ENCODE peak calls at places on chromosomes 12 and 14, in five cellular contexts. Z is fibroblast of lung, J is mammary epithelial cell, K is GM23248, B is MM.1S. Y is an unnamed sample.

GRCh38 chr14:23405096-23405495 is 3.0 kb downstream of the MYH6 start:
- DNase-seq in Z (no peak), J (no peak), K (no peak), B (no peak), Y (no peak)

GRCh38 chr14:53368714-53369191 is 215.6 kb upstream of the DDHD1 start:
- DNase-seq in Z (peak; percentile 92), J (peak; percentile 30), K (peak; percentile 87), B (no peak), Y (no peak)

GRCh38 chr14:99262977-99263448 is 9.0 kb downstream of the BCL11B start:
- DNase-seq in Z (no peak), J (no peak), K (no peak), B (no peak), Y (no peak)

GRCh38 chr12:129753596-129753995 is 150.2 kb downstream of the TMEM132D start:
- DNase-seq in Z (peak; percentile 86), J (no peak), K (no peak), B (no peak), Y (no peak)

GRCh38 chr14:22559041-22559440 is 30.0 kb downstream of the DAD1 start:
- DNase-seq in Z (no peak), J (no peak), K (no peak), B (no peak), Y (no peak)

GRCh38 chr12:1630081-1630826 is 1.2 kb downstream of the WNT5B start:
- DNase-seq in Z (no peak), J (no peak), K (peak; percentile 72), B (no peak), Y (peak; percentile 43)

GRCh38 chr12:116539905-116540482 is 19.2 kb upstream of the MAP1LC3B2 start:
- DNase-seq in Z (peak; percentile 65), J (peak; percentile 68), K (peak; percentile 80), B (no peak), Y (no peak)

GRCh38 chr12:115761784-115762183 is 515.7 kb downstream of the MED13L start:
- DNase-seq in Z (no peak), J (no peak), K (no peak), B (no peak), Y (no peak)

GRCh38 chr12:25491396-25491948 is 61.6 kb downstream of the LMNTD1 start:
- DNase-seq in Z (no peak), J (no peak), K (no peak), B (no peak), Y (no peak)

GRCh38 chr14:36646664-36647416 is 14.8 kb upstream of the PAX9 start:
- DNase-seq in Z (no peak), J (peak; percentile 38), K (peak; percentile 42), B (no peak), Y (no peak)

GRCh38 chr14:90281766-90282165 is 25.4 kb downstream of the PSMC1 start:
- DNase-seq in Z (peak; percentile 54), J (no peak), K (peak; percentile 43), B (no peak), Y (no peak)

GRCh38 chr12:112096070-112096469 is 12.5 kb downstream of the NAA25 start:
- DNase-seq in Z (no peak), J (no peak), K (no peak), B (no peak), Y (no peak)

GRCh38 chr12:12398026-12398859 is 41.4 kb downstream of the BORCS5 start:
- DNase-seq in Z (peak; percentile 98), J (peak; percentile 90), K (peak; percentile 98), B (no peak), Y (no peak)

GRCh38 chr12:53805801-53806200 is 54.0 kb upstream of the CISTR start:
- DNase-seq in Z (peak; percentile 1), J (peak; percentile 29), K (peak; percentile 9), B (no peak), Y (no peak)

GRCh38 chr14:23640524-23641141 is 4.5 kb downstream of the DHRS2 start:
- DNase-seq in Z (peak; percentile 2), J (peak; percentile 16), K (peak; percentile 63), B (no peak), Y (no peak)

GRCh38 chr12:116955382-116956021 is 44.8 kb downstream of the FBXW8 start:
- DNase-seq in Z (no peak), J (peak; percentile 81), K (peak; percentile 15), B (peak; percentile 64), Y (no peak)

GRCh38 chr14:100056964-100057817 is 8.0 kb upstream of the EVL start:
- DNase-seq in Z (no peak), J (peak; percentile 29), K (peak; percentile 36), B (peak; percentile 22), Y (peak; percentile 53)

GRCh38 chr14:55449116-55449515 is 8.7 kb upstream of the TBPL2 start:
- DNase-seq in Z (no peak), J (no peak), K (no peak), B (no peak), Y (no peak)

GRCh38 chr14:87993485-87993809 is 465 bp upstream of the GALC start:
- DNase-seq in Z (no peak), J (no peak), K (no peak), B (peak; percentile 10), Y (no peak)

GRCh38 chr14:87992720-87993484 is at the start of gene GALC:
- DNase-seq in Z (peak; percentile 94), J (peak; percentile 75), K (peak; percentile 98), B (peak; percentile 72), Y (no peak)

GRCh38 chr14:87996276-87996592 is 3.3 kb upstream of the GALC start:
- DNase-seq in Z (peak; percentile 28), J (no peak), K (no peak), B (no peak), Y (no peak)

GRCh38 chr14:87995500-87996275 is 2.7 kb upstream of the GALC start:
- DNase-seq in Z (peak; percentile 48), J (no peak), K (no peak), B (no peak), Y (no peak)

GRCh38 chr14:87994974-87995373 is 2.0 kb upstream of the GALC start:
- DNase-seq in Z (peak; percentile 51), J (no peak), K (no peak), B (no peak), Y (no peak)
- H3K4me1 ChIP-seq in Z (peaks cover 4% of the 10 kb centered on the region), J (peaks cover 8% of the 10 kb centered on the region), K (peaks cover 15% of the 10 kb centered on the region), B (peaks cover 4% of the 10 kb centered on the region), Y (peaks cover 28% of the 10 kb centered on the region)

DNA sequence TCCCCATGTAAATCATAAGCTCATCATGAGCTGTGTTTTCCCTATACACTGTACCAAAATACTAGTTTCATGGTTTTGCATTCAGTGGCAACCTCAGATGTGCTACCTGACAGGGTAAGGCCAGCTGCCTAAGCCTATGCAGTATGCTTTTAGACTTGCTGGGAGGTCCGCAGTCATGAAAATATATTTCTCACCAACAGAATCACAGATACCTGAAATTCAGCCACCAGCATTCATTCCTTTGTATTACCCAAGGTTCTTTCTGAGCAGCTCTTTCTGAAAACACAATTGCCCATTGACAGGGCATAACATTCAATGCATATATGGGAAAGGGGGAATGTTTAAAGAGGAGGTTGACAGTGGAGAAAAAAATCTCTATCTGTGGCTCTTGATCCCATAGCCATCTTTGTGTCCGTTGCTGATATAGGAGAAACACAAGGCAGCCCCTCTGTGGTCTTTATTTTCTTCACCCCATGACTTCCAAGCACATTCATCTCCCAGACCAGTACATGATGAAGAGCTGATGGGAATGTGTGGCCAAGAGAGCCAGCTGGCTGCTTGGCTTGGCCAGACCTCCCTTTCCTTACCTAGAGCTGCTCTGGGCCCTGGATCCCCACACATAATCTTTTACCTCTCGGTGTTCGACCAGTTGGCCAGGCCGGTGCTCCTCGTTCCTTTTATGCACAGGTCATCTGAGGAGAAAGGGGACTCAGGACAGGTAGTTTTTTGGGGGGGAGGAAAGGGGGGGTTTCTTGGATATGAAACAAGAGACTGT is 162.9 kb downstream of the KCNA5 start:
- DNase-seq in Z (no peak), J (no peak), K (no peak), B (no peak), Y (no peak)
- H3K4me2 ChIP-seq in Z (no peak overlapping the region), J (no peak overlapping the region), K (no peak overlapping the region), B (no peak overlapping the region), Y (no peak overlapping the region)

GRCh38 chr12:119486599-119487154 is 106.9 kb upstream of the TMEM233 start:
- DNase-seq in Z (no peak), J (no peak), K (no peak), B (no peak), Y (no peak)

DNA sequence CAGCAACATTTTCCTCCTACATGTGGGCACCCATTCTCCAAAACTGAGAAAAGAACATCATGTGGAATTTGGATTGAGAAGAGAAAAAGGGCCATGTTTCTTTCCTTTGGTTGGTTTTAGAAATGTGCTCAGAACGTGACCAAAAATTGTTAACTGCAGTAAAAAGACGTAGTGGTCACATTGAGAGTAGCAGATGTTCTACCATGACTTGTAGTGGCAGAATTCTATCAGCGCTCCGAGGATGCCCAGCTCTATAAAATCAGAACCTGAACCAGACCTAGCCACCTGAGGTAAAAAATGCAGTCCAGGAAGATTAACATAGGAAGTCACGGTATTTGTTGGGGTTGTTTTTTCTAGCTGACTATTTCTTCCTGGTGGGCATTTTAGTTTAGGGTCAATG is 101.8 kb upstream of the TMEM233 start:
- DNase-seq in Z (no peak), J (no peak), K (no peak), B (no peak), Y (no peak)
- H2AFZ ChIP-seq in Z (no peak overlapping the region), J (no peak overlapping the region), K (no peak overlapping the region), B (no peak overlapping the region), Y (no peak overlapping the region)

DNA sequence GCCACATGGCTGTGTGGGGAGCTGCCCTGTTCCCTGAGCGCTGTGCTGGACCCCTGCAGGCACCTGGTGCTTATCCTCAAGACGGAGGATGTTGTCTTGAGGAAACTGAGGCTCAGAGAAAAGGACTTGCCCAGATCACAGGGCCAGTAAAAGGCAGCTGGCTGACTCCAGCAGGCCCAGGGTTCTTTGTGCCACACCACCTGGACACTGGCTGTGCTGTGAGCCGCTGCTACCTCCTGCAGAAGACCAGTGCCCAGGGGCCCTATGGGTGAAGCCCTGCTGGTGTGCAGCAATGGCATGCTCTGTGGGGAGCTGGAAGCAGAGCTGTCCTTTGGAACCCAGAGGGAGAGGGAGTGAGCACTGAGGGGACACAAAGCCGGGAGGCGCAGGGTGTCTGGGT is 75.9 kb downstream of the DDX51 start:
- DNase-seq in Z (no peak), J (no peak), K (no peak), B (no peak), Y (no peak)
- H3K4me1 ChIP-seq in Z (no peaks in the 10 kb centered on the region), J (no peaks in the 10 kb centered on the region), K (no peaks in the 10 kb centered on the region), B (no peaks in the 10 kb centered on the region), Y (peaks cover 40% of the 10 kb centered on the region)

GRCh38 chr14:101216725-101217463 is 313.4 kb upstream of the RTL1 start:
- DNase-seq in Z (no peak), J (no peak), K (no peak), B (no peak), Y (peak; percentile 2)
- H3K4me2 ChIP-seq in Z (no peak overlapping the region), J (no peak overlapping the region), K (no peak overlapping the region), B (no peak overlapping the region), Y (no peak overlapping the region)

GRCh38 chr12:8038659-8039114 is 6.2 kb downstream of the FOXJ2 start:
- DNase-seq in Z (peak; percentile 72), J (peak; percentile 64), K (peak; percentile 88), B (no peak), Y (peak; percentile 21)
- H2AFZ ChIP-seq in Z (no peak overlapping the region), J (peak overlapping the region; percentile 72), K (peak overlapping the region; percentile 8), B (no peak overlapping the region), Y (no peak overlapping the region)